ENCODE peak calls at places on chromosomes 6 and 20, in seven cellular contexts. L is GM12892; P is T-helper 17 cell; N is OCI-M1; U is activated T-helper 1 cell treated with Interleukin-2 at 50 U/mL for 16 hours; J is T-cell; V is stimulated activated CD4-positive, alpha-beta T cell treated with anti-CD3 and anti-CD28 coated beads, TNF-alpha, amount 100 ng/mL, for 4 hours. O is an unnamed sample.

GRCh38 chr20:371755-372542 is 8.6 kb upstream of the TRIB3 start:
- DNase-seq in U (no peak), J (no peak), L (no peak), N (peak), V (no peak), P (no peak), O (no peak)

GRCh38 chr20:53763707-53764415 is 170.2 kb upstream of the ZNF217 start:
- DNase-seq in P (no peak), V (no peak), N (peak), J (no peak), U (no peak), L (no peak), O (no peak)

GRCh38 chr6:120116343-120116742 is 766.8 kb upstream of the MAN1A1 start:
- DNase-seq in V (no peak), J (no peak), P (no peak), U (no peak), N (peak), L (no peak), O (no peak)

GRCh38 chr6:2225422-2226392 is 19.7 kb downstream of the GMDS start:
- DNase-seq in N (no peak), L (no peak), P (no peak), V (no peak), J (no peak), U (no peak), O (no peak)

GRCh38 chr6:164359036-164359435 is 944.5 kb downstream of the QKI start:
- DNase-seq in P (no peak), J (no peak), U (no peak), V (no peak), N (no peak), L (no peak), O (no peak)

GRCh38 chr20:48630342-48631075 is 197.3 kb downstream of the PREX1 start:
- DNase-seq in N (no peak), L (no peak), V (no peak), U (no peak), J (no peak), P (no peak), O (no peak)

GRCh38 chr6:106163446-106163965 is 77.4 kb downstream of the PRDM1 start:
- DNase-seq in J (peak), V (peak), L (no peak), N (peak), P (no peak), U (peak), O (no peak)

GRCh38 chr6:165983112-165984072 is 184.3 kb downstream of the TBXT start:
- DNase-seq in L (no peak), V (no peak), P (no peak), U (no peak), J (no peak), N (no peak), O (no peak)

O was measured in T-helper 22 cell.